ENCODE peak calls at places on chromosomes 12 and 14, in four cellular contexts. G, Q, F and W are unnamed samples.

GRCh38 chr12:3602488-3602887 is 111.5 kb downstream of the PRMT8 start:
- DNase-seq in G (no peak), Q (no peak), F (no peak), W (no peak)

GRCh38 chr14:61720302-61720677 is 25.0 kb downstream of the HIF1A start:
- DNase-seq in G (no peak), Q (no peak), F (no peak), W (no peak)

GRCh38 chr12:1448321-1448720 is 146.1 kb downstream of the FBXL14 start:
- DNase-seq in G (no peak), Q (no peak), F (no peak), W (no peak)

GRCh38 chr14:104322531-104323466 is 184.4 kb downstream of the KIF26A start:
- DNase-seq in G (no peak), Q (no peak), F (no peak), W (no peak)

GRCh38 chr12:69662764-69663163 is 36.3 kb downstream of the BEST3 start:
- DNase-seq in G (no peak), Q (no peak), F (no peak), W (no peak)

GRCh38 chr14:24079521-24080141 is 8.3 kb downstream of the CPNE6 start:
- DNase-seq in G (peak), Q (no peak), F (no peak), W (no peak)

GRCh38 chr12:48980953-48981756 is 3.0 kb downstream of the WNT1 start:
- DNase-seq in G (no peak), Q (no peak), F (peak), W (no peak)

GRCh38 chr14:100708349-100709217 is 18.1 kb upstream of the DLK1 start:
- DNase-seq in G (no peak), Q (peak), F (no peak), W (no peak)

GRCh38 chr14:99234982-99235491 is 37.0 kb downstream of the BCL11B start:
- DNase-seq in G (peak), Q (no peak), F (peak), W (no peak)

GRCh38 chr14:23513005-23513412 is 38.6 kb downstream of the ZFHX2 start:
- DNase-seq in G (peak), Q (no peak), F (no peak), W (no peak)

GRCh38 chr14:83842536-83842935 is 1687.4 kb upstream of the FLRT2 start:
- DNase-seq in G (no peak), Q (no peak), F (no peak), W (no peak)

GRCh38 chr12:96218989-96219678 is 25.0 kb downstream of the ELK3 start:
- DNase-seq in G (no peak), Q (no peak), F (no peak), W (no peak)

GRCh38 chr14:72222046-72222445 is 289.8 kb downstream of the RGS6 start:
- DNase-seq in G (no peak), Q (no peak), F (no peak), W (no peak)